ENCODE peak calls at places on chromosomes 7 and 10, in five cellular contexts. X is fibroblast of the aortic adventitia, W is ELR, F is iris pigment epithelial cell, S is AG04450. C is an unnamed sample.

GRCh38 chr10:113914936-113915335 is 60.5 kb downstream of the NHLRC2 start:
- DNase-seq in W (no peak), S (no peak), X (no peak), F (no peak), C (no peak)

GRCh38 chr7:105016083-105017075 is 2.4 kb downstream of the KMT2E start:
- DNase-seq in F (peak; percentile 74), W (peak; percentile 65), X (peak; percentile 67), S (no peak), C (no peak)

GRCh38 chr10:94225589-94225988 is 137.2 kb downstream of the NOC3L start:
- DNase-seq in S (no peak), X (peak; percentile 32), W (peak; percentile 26), F (no peak), C (no peak)

GRCh38 chr7:7051221-7051877 is 131.0 kb upstream of the C1GALT1 start:
- DNase-seq in X (peak; percentile 2), W (no peak), S (no peak), F (no peak), C (no peak)

GRCh38 chr10:100887761-100888296 is 24.9 kb upstream of the SLF2 start:
- DNase-seq in X (no peak), S (no peak), W (no peak), F (no peak), C (no peak)

GRCh38 chr10:110642204-110642979 is 1.7 kb upstream of the RBM20 start:
- DNase-seq in X (no peak), F (no peak), S (no peak), W (no peak), C (no peak)

GRCh38 chr7:22759721-22760120 is 32.7 kb downstream of the IL6 start:
- DNase-seq in W (peak; percentile 61), X (peak; percentile 12), F (peak; percentile 44), S (no peak), C (no peak)

GRCh38 chr10:31261502-31262311 is 57.3 kb upstream of the ZEB1 start:
- DNase-seq in X (peak; percentile 88), F (peak; percentile 89), W (peak; percentile 72), S (peak; percentile 81), C (peak; percentile 5)

GRCh38 chr10:97849491-97850402 is at the start of gene GOLGA7B:
- DNase-seq in F (peak; percentile 20), S (no peak), W (peak; percentile 31), X (no peak), C (peak; percentile 41)

GRCh38 chr10:28980264-28980663 is 302.9 kb downstream of the BAMBI start:
- DNase-seq in X (no peak), S (no peak), W (no peak), F (no peak), C (no peak)

GRCh38 chr10:60123172-60123571 is 216.8 kb upstream of the CCDC6 start:
- DNase-seq in W (peak; percentile 48), F (peak; percentile 80), S (peak; percentile 18), X (peak; percentile 89), C (peak; percentile 95)

GRCh38 chr7:19522486-19522885 is 186.4 kb downstream of the POLR1F start:
- DNase-seq in X (peak; percentile 59), F (peak; percentile 98), S (no peak), W (peak; percentile 76), C (peak; percentile 89)